ENCODE peak calls at places on chromosome 2, in seven cellular contexts. One of them, this sample, is unnamed. For H3K4me1, the result is how much of the 10 kb centered on the place peaks cover.

GRCh38 chr2:12300019-12300602 is 416.6 kb upstream of the TRIB2 start:
- DNase-seq in H1: no peak
- DNase-seq in neuronal stem cell: no peak
- DNase-seq in trophoblast cell: no peak
- DNase-seq in IMR-90: peak
- DNase-seq in H9: no peak
- DNase-seq in mesenchymal stem cell: no peak
- DNase-seq in this sample: no peak

GRCh38 chr2:7703523-7704144 is 786.4 kb downstream of the RNF144A start:
- DNase-seq in H1: peak
- DNase-seq in H9: peak
- DNase-seq in trophoblast cell: no peak
- DNase-seq in neuronal stem cell: no peak
- DNase-seq in mesenchymal stem cell: no peak
- DNase-seq in IMR-90: no peak
- DNase-seq in this sample: peak

GRCh38 chr2:30566675-30567074 is 119.6 kb downstream of the LCLAT1 start:
- DNase-seq in H9: no peak
- DNase-seq in IMR-90: no peak
- DNase-seq in trophoblast cell: no peak
- DNase-seq in mesenchymal stem cell: no peak
- DNase-seq in neuronal stem cell: no peak
- DNase-seq in H1: no peak
- DNase-seq in this sample: no peak

GRCh38 chr2:99259465-99259864 is 4.0 kb upstream of the LYG2 start:
- DNase-seq in H1: no peak
- DNase-seq in neuronal stem cell: no peak
- DNase-seq in IMR-90: no peak
- DNase-seq in mesenchymal stem cell: no peak
- DNase-seq in trophoblast cell: no peak
- DNase-seq in H9: no peak
- DNase-seq in this sample: no peak

GRCh38 chr2:157302492-157303099 is 23.0 kb downstream of the ERMN start:
- DNase-seq in trophoblast cell: peak
- DNase-seq in IMR-90: peak
- DNase-seq in neuronal stem cell: peak
- DNase-seq in mesenchymal stem cell: peak
- DNase-seq in H9: no peak
- DNase-seq in H1: no peak
- DNase-seq in this sample: peak

GRCh38 chr2:67290451-67290991 is 106.6 kb upstream of the ETAA1 start:
- DNase-seq in H9: no peak
- DNase-seq in trophoblast cell: peak
- DNase-seq in H1: no peak
- DNase-seq in neuronal stem cell: no peak
- DNase-seq in mesenchymal stem cell: peak
- DNase-seq in IMR-90: peak
- DNase-seq in this sample: no peak

GRCh38 chr2:45435316-45435715 is 175.8 kb downstream of the SRBD1 start:
- DNase-seq in trophoblast cell: peak
- DNase-seq in H1: no peak
- DNase-seq in mesenchymal stem cell: peak
- DNase-seq in IMR-90: peak
- DNase-seq in neuronal stem cell: no peak
- DNase-seq in H9: no peak
- DNase-seq in this sample: no peak

GRCh38 chr2:7154666-7155065 is 237.5 kb downstream of the RNF144A start:
- DNase-seq in mesenchymal stem cell: no peak
- DNase-seq in H1: no peak
- DNase-seq in IMR-90: no peak
- DNase-seq in neuronal stem cell: no peak
- DNase-seq in trophoblast cell: no peak
- DNase-seq in H9: no peak
- DNase-seq in this sample: no peak

GRCh38 chr2:189566046-189566445 is 14.5 kb downstream of the SLC40A1 start:
- DNase-seq in IMR-90: no peak
- DNase-seq in neuronal stem cell: no peak
- DNase-seq in mesenchymal stem cell: peak
- DNase-seq in H9: no peak
- DNase-seq in trophoblast cell: no peak
- DNase-seq in H1: no peak
- DNase-seq in this sample: no peak

GRCh38 chr2:11009866-11010265 is 98.1 kb downstream of the KCNF1 start:
- DNase-seq in IMR-90: no peak
- DNase-seq in trophoblast cell: no peak
- DNase-seq in neuronal stem cell: no peak
- DNase-seq in mesenchymal stem cell: no peak
- DNase-seq in H9: no peak
- DNase-seq in H1: no peak
- DNase-seq in this sample: no peak

GRCh38 chr2:54271843-54272600 is 16.0 kb upstream of the TSPYL6 start:
- DNase-seq in IMR-90: no peak
- DNase-seq in mesenchymal stem cell: no peak
- DNase-seq in neuronal stem cell: no peak
- DNase-seq in trophoblast cell: no peak
- DNase-seq in H1: no peak
- DNase-seq in H9: no peak
- DNase-seq in this sample: no peak

GRCh38 chr2:132620115-132620514 is 49.9 kb downstream of the LYPD1 start:
- DNase-seq in IMR-90: peak
- DNase-seq in neuronal stem cell: no peak
- DNase-seq in trophoblast cell: no peak
- DNase-seq in H9: no peak
- DNase-seq in H1: no peak
- DNase-seq in mesenchymal stem cell: peak
- DNase-seq in this sample: no peak

GRCh38 chr2:21161832-21162614 is 38.3 kb downstream of the TDRD15 start:
- DNase-seq in neuronal stem cell: no peak
- DNase-seq in IMR-90: no peak
- DNase-seq in mesenchymal stem cell: no peak
- DNase-seq in trophoblast cell: no peak
- DNase-seq in H9: no peak
- DNase-seq in H1: no peak
- DNase-seq in this sample: no peak

GRCh38 chr2:219886615-219887014 is 259.2 kb downstream of the SLC4A3 start:
- DNase-seq in IMR-90: peak
- DNase-seq in mesenchymal stem cell: no peak
- DNase-seq in neuronal stem cell: no peak
- DNase-seq in trophoblast cell: no peak
- DNase-seq in H1: no peak
- DNase-seq in H9: peak
- DNase-seq in this sample: peak

GRCh38 chr2:227511955-227512354 is 40.0 kb downstream of the AGFG1 start:
- DNase-seq in H9: no peak
- DNase-seq in mesenchymal stem cell: no peak
- DNase-seq in trophoblast cell: no peak
- DNase-seq in neuronal stem cell: no peak
- DNase-seq in H1: no peak
- DNase-seq in IMR-90: no peak
- DNase-seq in this sample: no peak
- H3K4me1 ChIP-seq in H9: under half
- H3K4me1 ChIP-seq in mesenchymal stem cell: under half
- H3K4me1 ChIP-seq in trophoblast cell: under half
- H3K4me1 ChIP-seq in neuronal stem cell: under half
- H3K4me1 ChIP-seq in H1: under half
- H3K4me1 ChIP-seq in IMR-90: under half
- H3K4me1 ChIP-seq in this sample: under half

GRCh38 chr2:9332853-9333245 is 90.5 kb downstream of the ITGB1BP1 start:
- DNase-seq in H1: no peak
- DNase-seq in IMR-90: no peak
- DNase-seq in trophoblast cell: no peak
- DNase-seq in mesenchymal stem cell: peak
- DNase-seq in neuronal stem cell: no peak
- DNase-seq in H9: no peak
- DNase-seq in this sample: no peak
- H4K8ac ChIP-seq in H1: no peak
- H4K8ac ChIP-seq in IMR-90: no peak
- H4K8ac ChIP-seq in trophoblast cell: no peak
- H4K8ac ChIP-seq in mesenchymal stem cell: no peak
- H4K8ac ChIP-seq in neuronal stem cell: no peak
- H4K8ac ChIP-seq in H9: no peak
- H4K8ac ChIP-seq in this sample: no peak

GRCh38 chr2:36370281-36370680 is 14.7 kb downstream of the CRIM1 start:
- DNase-seq in H9: no peak
- DNase-seq in H1: no peak
- DNase-seq in mesenchymal stem cell: no peak
- DNase-seq in neuronal stem cell: no peak
- DNase-seq in IMR-90: no peak
- DNase-seq in trophoblast cell: no peak
- DNase-seq in this sample: no peak
- H3K4me1 ChIP-seq in H9: under half
- H3K4me1 ChIP-seq in H1: under half
- H3K4me1 ChIP-seq in mesenchymal stem cell: under half
- H3K4me1 ChIP-seq in neuronal stem cell: under half
- H3K4me1 ChIP-seq in IMR-90: under half
- H3K4me1 ChIP-seq in trophoblast cell: under half
- H3K4me1 ChIP-seq in this sample: under half

GRCh38 chr2:143219266-143219665 is 90.0 kb downstream of the ARHGAP15 start:
- DNase-seq in neuronal stem cell: no peak
- DNase-seq in IMR-90: no peak
- DNase-seq in H1: no peak
- DNase-seq in H9: no peak
- DNase-seq in trophoblast cell: peak
- DNase-seq in mesenchymal stem cell: no peak
- DNase-seq in this sample: no peak
- H4K8ac ChIP-seq in neuronal stem cell: no peak
- H4K8ac ChIP-seq in IMR-90: no peak
- H4K8ac ChIP-seq in H1: no peak
- H4K8ac ChIP-seq in H9: no peak
- H4K8ac ChIP-seq in trophoblast cell: no peak
- H4K8ac ChIP-seq in mesenchymal stem cell: no peak
- H4K8ac ChIP-seq in this sample: no peak

DNA sequence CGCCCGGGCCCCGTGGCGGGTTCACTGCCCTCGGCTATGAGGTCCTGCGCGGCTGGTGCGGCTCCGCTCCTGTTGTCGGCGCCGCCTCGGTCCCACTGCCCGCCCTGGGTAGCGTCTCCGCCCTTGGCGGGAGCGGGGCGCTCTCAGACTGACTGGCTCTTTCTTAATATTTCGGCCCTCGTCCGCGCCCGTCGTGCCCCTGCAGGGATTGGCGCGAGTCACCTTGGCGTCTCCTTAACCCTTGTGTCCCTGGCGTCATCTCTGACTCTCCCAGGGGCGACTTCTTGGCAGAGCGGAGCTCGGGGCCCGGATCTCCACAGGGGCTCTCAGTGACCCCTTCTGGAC is 1.3 kb downstream of the PTMA start:
- DNase-seq in H9: no peak
- DNase-seq in neuronal stem cell: no peak
- DNase-seq in trophoblast cell: no peak
- DNase-seq in mesenchymal stem cell: no peak
- DNase-seq in IMR-90: no peak
- DNase-seq in H1: peak
- DNase-seq in this sample: no peak
- H3K4me1 ChIP-seq in H9: under half
- H3K4me1 ChIP-seq in neuronal stem cell: under half
- H3K4me1 ChIP-seq in trophoblast cell: under half
- H3K4me1 ChIP-seq in mesenchymal stem cell: under half
- H3K4me1 ChIP-seq in IMR-90: under half
- H3K4me1 ChIP-seq in H1: under half
- H3K4me1 ChIP-seq in this sample: under half

GRCh38 chr2:151776367-151776766 is 42.1 kb upstream of the NEB start:
- DNase-seq in H9: no peak
- DNase-seq in H1: no peak
- DNase-seq in neuronal stem cell: no peak
- DNase-seq in IMR-90: no peak
- DNase-seq in trophoblast cell: no peak
- DNase-seq in mesenchymal stem cell: no peak
- DNase-seq in this sample: peak

GRCh38 chr2:151775057-151775740 is 40.9 kb upstream of the NEB start:
- DNase-seq in mesenchymal stem cell: peak
- DNase-seq in trophoblast cell: no peak
- DNase-seq in H1: no peak
- DNase-seq in H9: no peak
- DNase-seq in IMR-90: peak
- DNase-seq in neuronal stem cell: no peak
- DNase-seq in this sample: no peak

GRCh38 chr2:151777911-151778310 is 43.6 kb upstream of the NEB start:
- DNase-seq in H9: no peak
- DNase-seq in IMR-90: peak
- DNase-seq in H1: no peak
- DNase-seq in trophoblast cell: no peak
- DNase-seq in mesenchymal stem cell: peak
- DNase-seq in neuronal stem cell: no peak
- DNase-seq in this sample: no peak

GRCh38 chr2:151774506-151774905 is 40.2 kb upstream of the NEB start:
- DNase-seq in trophoblast cell: no peak
- DNase-seq in neuronal stem cell: no peak
- DNase-seq in IMR-90: peak
- DNase-seq in H1: no peak
- DNase-seq in mesenchymal stem cell: peak
- DNase-seq in H9: no peak
- DNase-seq in this sample: no peak

DNA sequence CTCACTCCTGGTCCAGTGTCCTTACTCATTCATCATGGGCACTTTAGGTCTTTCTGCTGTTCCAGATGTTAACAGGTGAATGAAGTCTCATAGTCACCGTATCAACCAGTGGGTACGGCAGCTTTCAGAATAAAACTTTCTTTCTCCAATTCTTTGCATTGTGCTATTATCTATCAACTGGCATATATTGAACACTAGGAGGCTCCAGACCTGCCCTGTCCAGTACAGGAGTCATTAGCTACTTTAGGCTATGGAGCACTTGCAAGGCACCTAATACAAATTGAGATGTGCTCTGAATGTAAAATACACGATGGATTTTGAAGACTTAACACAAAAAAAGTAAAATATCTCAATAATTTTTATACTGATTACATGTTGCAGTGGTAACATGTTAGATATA is 43.2 kb upstream of the NEB start:
- DNase-seq in neuronal stem cell: no peak
- DNase-seq in trophoblast cell: no peak
- DNase-seq in H9: no peak
- DNase-seq in mesenchymal stem cell: no peak
- DNase-seq in IMR-90: no peak
- DNase-seq in H1: no peak
- DNase-seq in this sample: no peak
- H4K8ac ChIP-seq in neuronal stem cell: no peak
- H4K8ac ChIP-seq in trophoblast cell: no peak
- H4K8ac ChIP-seq in H9: no peak
- H4K8ac ChIP-seq in mesenchymal stem cell: no peak
- H4K8ac ChIP-seq in IMR-90: no peak
- H4K8ac ChIP-seq in H1: no peak
- H4K8ac ChIP-seq in this sample: no peak